ENCODE peak calls at places on chromosome 2, in six cellular contexts. U is SW480; Y is HCT116; V is AG09309; L is tibial artery; P is activated gamma-delta T cell treated with anti-CD3 and anti-CD28 coated beads, Interleukin-2, amount 50 U/mL, for 16 hours. I is an unnamed sample.

GRCh38 chr2:208407667-208408066 is 1.1 kb downstream of the PTH2R start:
- DNase-seq in U (no peak), Y (no peak), V (no peak), L (no peak), P (no peak), I (no peak)

GRCh38 chr2:118638453-118638852 is 209.0 kb downstream of the EN1 start:
- DNase-seq in U (no peak), Y (no peak), V (no peak), L (no peak), P (no peak), I (no peak)

GRCh38 chr2:98388601-98389247 is 42.5 kb downstream of the CNGA3 start:
- DNase-seq in U (no peak), Y (no peak), V (no peak), L (no peak), P (no peak), I (no peak)

GRCh38 chr2:106197878-106198277 is 3.8 kb upstream of the UXS1 start:
- DNase-seq in U (peak), Y (no peak), V (peak), L (peak), P (no peak), I (no peak)

GRCh38 chr2:20532634-20533437 is 86.0 kb downstream of the RHOB start:
- DNase-seq in U (no peak), Y (no peak), V (no peak), L (peak), P (no peak), I (no peak)

GRCh38 chr2:101152195-101153076 is 1.3 kb upstream of the TBC1D8 start:
- DNase-seq in U (peak), Y (peak), V (no peak), L (peak), P (no peak), I (no peak)

GRCh38 chr2:44786045-44786817 is 155.3 kb upstream of the SIX3 start:
- DNase-seq in U (no peak), Y (no peak), V (no peak), L (no peak), P (no peak), I (no peak)

GRCh38 chr2:199325881-199326280 is 131.9 kb downstream of the SATB2 start:
- DNase-seq in U (no peak), Y (no peak), V (no peak), L (no peak), P (no peak), I (no peak)

GRCh38 chr2:120867290-120868231 is 131.9 kb downstream of the GLI2 start:
- DNase-seq in U (peak), Y (no peak), V (no peak), L (peak), P (no peak), I (no peak)

GRCh38 chr2:65429799-65430514 is 2.4 kb downstream of the SPRED2 start:
- DNase-seq in U (peak), Y (no peak), V (no peak), L (no peak), P (no peak), I (no peak)

GRCh38 chr2:98564541-98565164 is 43.7 kb downstream of the COA5 start:
- DNase-seq in U (peak), Y (no peak), V (no peak), L (peak), P (no peak), I (no peak)

GRCh38 chr2:213740453-213740852 is 456.2 kb downstream of the SPAG16 start:
- DNase-seq in U (no peak), Y (no peak), V (no peak), L (no peak), P (no peak), I (no peak)

GRCh38 chr2:25341031-25341727 is 546 bp downstream of the DNMT3A start:
- DNase-seq in U (peak), Y (no peak), V (no peak), L (peak), P (no peak), I (no peak)

GRCh38 chr2:58634653-58635347 is 393.7 kb upstream of the FANCL start:
- DNase-seq in U (no peak), Y (peak), V (no peak), L (no peak), P (no peak), I (no peak)

GRCh38 chr2:202035941-202036372 is 2.3 kb downstream of the FZD7 start:
- DNase-seq in U (no peak), Y (no peak), V (no peak), L (no peak), P (no peak), I (no peak)

GRCh38 chr2:29293830-29294438 is 178.7 kb downstream of the CLIP4 start:
- DNase-seq in U (peak), Y (peak), V (no peak), L (peak), P (no peak), I (no peak)

GRCh38 chr2:85601771-85602475 is 575 bp downstream of the TMEM150A start:
- DNase-seq in U (peak), Y (no peak), V (no peak), L (peak), P (no peak), I (no peak)

GRCh38 chr2:224023188-224023587 is 15.9 kb downstream of the SERPINE2 start:
- DNase-seq in U (no peak), Y (no peak), V (peak), L (no peak), P (no peak), I (no peak)

GRCh38 chr2:29558097-29558496 is 363.3 kb downstream of the ALK start:
- DNase-seq in U (no peak), Y (no peak), V (no peak), L (no peak), P (no peak), I (no peak)

GRCh38 chr2:133579295-133579694 is 11.0 kb upstream of the NCKAP5 start:
- DNase-seq in U (no peak), Y (no peak), V (no peak), L (no peak), P (no peak), I (no peak)

GRCh38 chr2:54459037-54459441 is 2.9 kb downstream of the SPTBN1 start:
- DNase-seq in U (no peak), Y (no peak), V (no peak), L (no peak), P (no peak), I (no peak)

GRCh38 chr2:74471332-74472065 is 981 bp downstream of the MRPL53 start:
- DNase-seq in U (no peak), Y (no peak), V (no peak), L (no peak), P (no peak), I (no peak)

GRCh38 chr2:240567137-240567871 is 980 bp upstream of the RNPEPL1 start:
- DNase-seq in U (no peak), Y (no peak), V (no peak), L (peak), P (no peak), I (peak)

GRCh38 chr2:184305105-184305504 is 293.2 kb upstream of the ZNF804A start:
- DNase-seq in U (no peak), Y (no peak), V (no peak), L (no peak), P (no peak), I (no peak)

GRCh38 chr2:117774716-117775115 is 39.8 kb upstream of the DDX18 start:
- DNase-seq in U (no peak), Y (no peak), V (no peak), L (no peak), P (no peak), I (no peak)